ENCODE peak calls at places on chromosomes 11 and 22, in seven cellular contexts. C, G, F, L, X, N and V are unnamed samples.

GRCh38 chr11:8387693-8388092 is 124.0 kb upstream of the LMO1 start:
- DNase-seq in C (no peak), G (no peak), F (no peak), L (no peak), X (no peak), N (no peak), V (no peak)

GRCh38 chr22:50531546-50532352 is 1.9 kb upstream of the TYMP start:
- DNase-seq in C (peak), G (peak), F (peak), L (peak), X (peak), N (peak), V (no peak)

GRCh38 chr11:125685228-125685627 is 4.6 kb upstream of the ACRV1 start:
- DNase-seq in C (no peak), G (no peak), F (no peak), L (no peak), X (no peak), N (no peak), V (no peak)

GRCh38 chr11:128582496-128583366 is 4.6 kb downstream of the ETS1 start:
- DNase-seq in C (no peak), G (peak), F (no peak), L (peak), X (no peak), N (peak), V (peak)

GRCh38 chr22:46788426-46789168 is 26.1 kb downstream of the TBC1D22A start:
- DNase-seq in C (no peak), G (no peak), F (no peak), L (no peak), X (no peak), N (no peak), V (no peak)

GRCh38 chr11:1547467-1548098 is 24.5 kb downstream of the DUSP8 start:
- DNase-seq in C (peak), G (no peak), F (no peak), L (no peak), X (no peak), N (no peak), V (no peak)

GRCh38 chr11:46119352-46120216 is 1.7 kb downstream of the PHF21A start:
- DNase-seq in C (peak), G (peak), F (peak), L (peak), X (peak), N (peak), V (peak)

GRCh38 chr22:50232481-50233151 is 12.2 kb downstream of the TUBGCP6 start:
- DNase-seq in C (no peak), G (no peak), F (no peak), L (no peak), X (no peak), N (no peak), V (no peak)

GRCh38 chr11:127639916-127640315 is 639.3 kb upstream of the KIRREL3 start:
- DNase-seq in C (no peak), G (no peak), F (no peak), L (peak), X (no peak), N (no peak), V (no peak)

GRCh38 chr22:22375586-22376351 is 131.2 kb downstream of the VPREB1 start:
- DNase-seq in C (peak), G (no peak), F (no peak), L (no peak), X (no peak), N (no peak), V (no peak)

GRCh38 chr11:6259638-6260019 is at the start of gene CCKBR:
- DNase-seq in C (peak), G (no peak), F (peak), L (no peak), X (peak), N (no peak), V (no peak)

GRCh38 chr22:40180403-40180802 is 2.7 kb downstream of the TNRC6B start:
- DNase-seq in C (no peak), G (no peak), F (no peak), L (no peak), X (no peak), N (no peak), V (no peak)

GRCh38 chr11:62671604-62672528 is at the start of the genes LBHD1 and UQCC3:
- DNase-seq in C (peak), G (peak), F (peak), L (peak), X (peak), N (peak), V (no peak)

GRCh38 chr11:76598426-76598839 is 72.1 kb downstream of the LRRC32 start:
- DNase-seq in C (no peak), G (peak), F (peak), L (peak), X (no peak), N (peak), V (no peak)

GRCh38 chr11:70080763-70081162 is 2.6 kb downstream of the ANO1 start:
- DNase-seq in C (no peak), G (peak), F (no peak), L (peak), X (no peak), N (no peak), V (peak)

GRCh38 chr11:77473001-77473800 is 693 bp downstream of the PAK1 start:
- DNase-seq in C (peak), G (no peak), F (peak), L (peak), X (peak), N (peak), V (no peak)

GRCh38 chr11:107040447-107041444 is 22.5 kb upstream of the GUCY1A2 start:
- DNase-seq in C (no peak), G (peak), F (no peak), L (peak), X (no peak), N (no peak), V (no peak)

GRCh38 chr11:5107285-5107684 is 30.9 kb downstream of the OR52A5 start:
- DNase-seq in C (no peak), G (no peak), F (no peak), L (no peak), X (no peak), N (no peak), V (no peak)

GRCh38 chr11:10703544-10703943 is 10.0 kb upstream of the IRAG1 start:
- DNase-seq in C (no peak), G (no peak), F (no peak), L (no peak), X (no peak), N (no peak), V (no peak)

GRCh38 chr11:17560281-17561110 is 13.4 kb downstream of the OTOG start:
- DNase-seq in C (no peak), G (no peak), F (no peak), L (no peak), X (no peak), N (no peak), V (no peak)

GRCh38 chr11:67627394-67627787 is 2.3 kb downstream of the NUDT8 start:
- DNase-seq in C (no peak), G (no peak), F (no peak), L (no peak), X (peak), N (no peak), V (no peak)

GRCh38 chr11:13760115-13760514 is 91.6 kb downstream of the FAR1 start:
- DNase-seq in C (no peak), G (no peak), F (no peak), L (peak), X (no peak), N (no peak), V (no peak)

GRCh38 chr22:50250555-50251471 is at the start of gene HDAC10:
- DNase-seq in C (peak), G (peak), F (peak), L (peak), X (peak), N (peak), V (no peak)

GRCh38 chr22:31625661-31626426 is 36.2 kb downstream of the PISD start:
- DNase-seq in C (no peak), G (no peak), F (no peak), L (no peak), X (peak), N (peak), V (no peak)

GRCh38 chr11:129865701-129866100 is 29.7 kb downstream of the NFRKB start:
- DNase-seq in C (no peak), G (no peak), F (no peak), L (no peak), X (no peak), N (no peak), V (no peak)

GRCh38 chr22:22424210-22424800 is 84.2 kb downstream of the ZNF280B start:
- DNase-seq in C (no peak), G (peak), F (no peak), L (no peak), X (no peak), N (no peak), V (no peak)

GRCh38 chr22:31140746-31141145 is 438 bp upstream of the PLA2G3 start:
- DNase-seq in C (peak), G (no peak), F (peak), L (no peak), X (no peak), N (no peak), V (no peak)

GRCh38 chr11:61201476-61201875 is 1.8 kb upstream of the PGA3 start:
- DNase-seq in C (no peak), G (no peak), F (no peak), L (no peak), X (no peak), N (no peak), V (no peak)

GRCh38 chr22:26800858-26801257 is 143.5 kb downstream of the MIAT start:
- DNase-seq in C (no peak), G (peak), F (no peak), L (no peak), X (no peak), N (no peak), V (no peak)

GRCh38 chr22:26806445-26807170 is 149.2 kb downstream of the MIAT start:
- DNase-seq in C (no peak), G (no peak), F (no peak), L (no peak), X (no peak), N (no peak), V (no peak)

GRCh38 chr22:26804315-26804714 is 146.9 kb downstream of the MIAT start:
- DNase-seq in C (no peak), G (no peak), F (no peak), L (no peak), X (no peak), N (no peak), V (no peak)

GRCh38 chr22:26801449-26801848 is 144.1 kb downstream of the MIAT start:
- DNase-seq in C (no peak), G (no peak), F (no peak), L (no peak), X (no peak), N (no peak), V (no peak)

DNA sequence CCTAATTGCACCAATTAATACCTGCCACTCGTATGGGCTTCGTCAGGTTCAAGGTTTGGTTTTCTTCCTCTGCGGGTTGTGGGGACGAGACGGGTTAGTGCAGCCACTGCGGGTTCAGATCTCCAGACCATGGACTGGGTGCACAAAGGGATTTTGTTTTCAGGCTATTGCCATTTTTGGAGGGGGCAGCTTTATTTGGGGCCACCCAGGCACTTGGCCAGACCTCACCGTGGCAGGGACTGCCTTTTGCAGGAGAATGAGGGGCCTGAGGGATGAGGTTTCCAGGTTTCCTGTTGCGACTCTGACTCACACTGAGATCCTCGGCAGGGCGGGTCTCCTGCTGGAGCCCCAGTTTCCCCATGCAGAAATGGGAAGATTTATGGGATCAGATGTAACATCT is 147.7 kb downstream of the MIAT start:
- DNase-seq in C (no peak), G (peak), F (no peak), L (no peak), X (no peak), N (no peak), V (no peak)
- H3K27ac ChIP-seq in C (no peak), G (peak), F (no peak), L (no peak), X (no peak), N (no peak), V (no peak)

GRCh38 chr22:27797793-27798525 is 3.6 kb downstream of the MN1 start:
- DNase-seq in C (no peak), G (no peak), F (no peak), L (no peak), X (no peak), N (no peak), V (no peak)

GRCh38 chr22:27800250-27801131 is 1.1 kb downstream of the MN1 start:
- DNase-seq in C (no peak), G (peak), F (no peak), L (no peak), X (no peak), N (no peak), V (no peak)

GRCh38 chr22:27796829-27797792 is 4.4 kb downstream of the MN1 start:
- DNase-seq in C (no peak), G (no peak), F (no peak), L (no peak), X (no peak), N (no peak), V (no peak)

GRCh38 chr22:27799334-27800249 is 2.0 kb downstream of the MN1 start:
- DNase-seq in C (peak), G (no peak), F (peak), L (peak), X (no peak), N (no peak), V (no peak)

DNA sequence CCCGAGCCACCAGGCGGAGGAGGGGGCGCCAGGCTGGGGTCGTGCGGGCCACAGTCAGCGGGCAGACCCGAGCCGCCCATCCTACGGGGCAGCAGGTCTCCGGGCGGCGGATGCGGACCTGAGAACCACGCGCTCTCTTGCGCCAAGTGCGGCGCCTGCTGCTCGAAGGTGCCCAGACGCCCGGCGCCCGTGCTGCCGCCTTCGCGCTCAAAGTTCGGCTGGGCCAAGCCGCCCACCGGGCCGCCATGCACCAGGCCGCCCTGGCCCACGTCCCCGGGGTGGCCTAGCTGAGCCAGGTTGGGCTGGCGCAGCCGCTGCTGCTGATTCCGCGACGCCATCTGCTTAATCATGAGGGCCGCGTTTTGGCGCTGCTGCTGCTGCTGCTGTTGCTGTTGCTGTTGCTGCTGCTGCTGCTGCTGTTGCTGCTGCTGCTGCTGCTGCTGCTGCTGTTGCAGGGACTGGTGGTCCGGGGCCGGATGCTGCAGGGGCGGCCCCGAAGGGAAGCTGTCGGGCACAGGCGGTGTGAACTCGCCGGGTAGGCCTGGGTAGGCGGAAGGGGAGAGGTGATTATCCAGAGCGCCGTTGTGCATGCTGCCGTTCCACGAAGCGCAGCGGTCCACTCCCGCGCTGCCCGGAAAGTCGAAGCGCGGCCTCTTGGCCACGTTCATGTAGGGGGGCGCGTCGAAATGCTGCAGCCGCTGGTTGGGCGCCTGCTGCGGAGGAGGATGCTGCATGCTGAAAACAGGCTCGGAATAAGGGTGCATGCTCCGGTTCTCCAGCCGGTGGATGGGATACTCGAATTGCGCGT is 2.8 kb downstream of the MN1 start:
- DNase-seq in C (no peak), G (no peak), F (no peak), L (no peak), X (no peak), N (no peak), V (no peak)
- H3K27ac ChIP-seq in C (no peak), G (no peak), F (no peak), L (no peak), X (no peak), N (no peak), V (no peak)

GRCh38 chr11:47302853-47303252 is 32.9 kb downstream of the MADD start:
- DNase-seq in C (no peak), G (no peak), F (no peak), L (no peak), X (no peak), N (no peak), V (no peak)

GRCh38 chr11:47306484-47306844 is 36.5 kb downstream of the MADD start:
- DNase-seq in C (no peak), G (no peak), F (no peak), L (no peak), X (no peak), N (no peak), V (no peak)

GRCh38 chr11:47305734-47306483 is 36.0 kb downstream of the MADD start:
- DNase-seq in C (no peak), G (no peak), F (no peak), L (no peak), X (no peak), N (no peak), V (no peak)

DNA sequence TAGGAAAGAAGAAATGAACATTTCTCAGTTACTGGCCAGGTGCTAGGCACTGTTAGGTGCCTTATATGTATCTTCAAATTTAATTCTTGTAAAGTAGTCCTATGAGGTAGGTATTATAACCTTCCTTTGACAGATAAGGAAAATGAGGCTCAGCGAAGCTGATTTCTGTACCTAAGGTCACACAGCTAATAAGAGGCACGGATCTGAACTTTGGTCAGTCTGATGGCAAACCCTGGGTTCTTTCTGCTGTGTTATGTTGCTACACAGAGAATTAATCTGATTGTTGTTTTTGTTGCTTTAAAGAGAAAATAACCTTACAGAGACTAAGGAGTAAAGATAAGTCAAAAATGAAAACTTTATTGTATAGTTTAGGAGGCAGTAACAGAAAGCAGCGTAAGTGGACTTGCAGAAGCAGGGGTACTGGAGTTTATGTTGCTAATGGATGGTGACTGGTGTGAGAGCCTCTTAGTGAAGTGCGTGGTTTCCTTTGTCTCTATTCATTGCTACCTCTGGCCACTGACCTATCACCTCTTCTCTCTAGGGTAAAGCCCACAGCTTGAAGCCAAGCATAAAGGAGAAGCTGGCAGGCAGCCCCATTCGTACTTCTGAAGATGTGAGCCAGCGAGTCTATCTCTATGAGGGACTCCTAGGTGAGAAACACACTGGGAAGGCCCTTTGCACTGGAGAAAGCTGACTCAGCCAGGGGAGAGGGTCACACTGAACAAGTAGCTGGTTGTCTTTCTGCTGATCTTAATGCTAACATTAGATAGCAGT is 38.3 kb downstream of the MADD start:
- DNase-seq in C (no peak), G (no peak), F (no peak), L (no peak), X (no peak), N (no peak), V (no peak)
- H3K27ac ChIP-seq in C (no peak), G (no peak), F (no peak), L (no peak), X (no peak), N (no peak), V (no peak)

DNA sequence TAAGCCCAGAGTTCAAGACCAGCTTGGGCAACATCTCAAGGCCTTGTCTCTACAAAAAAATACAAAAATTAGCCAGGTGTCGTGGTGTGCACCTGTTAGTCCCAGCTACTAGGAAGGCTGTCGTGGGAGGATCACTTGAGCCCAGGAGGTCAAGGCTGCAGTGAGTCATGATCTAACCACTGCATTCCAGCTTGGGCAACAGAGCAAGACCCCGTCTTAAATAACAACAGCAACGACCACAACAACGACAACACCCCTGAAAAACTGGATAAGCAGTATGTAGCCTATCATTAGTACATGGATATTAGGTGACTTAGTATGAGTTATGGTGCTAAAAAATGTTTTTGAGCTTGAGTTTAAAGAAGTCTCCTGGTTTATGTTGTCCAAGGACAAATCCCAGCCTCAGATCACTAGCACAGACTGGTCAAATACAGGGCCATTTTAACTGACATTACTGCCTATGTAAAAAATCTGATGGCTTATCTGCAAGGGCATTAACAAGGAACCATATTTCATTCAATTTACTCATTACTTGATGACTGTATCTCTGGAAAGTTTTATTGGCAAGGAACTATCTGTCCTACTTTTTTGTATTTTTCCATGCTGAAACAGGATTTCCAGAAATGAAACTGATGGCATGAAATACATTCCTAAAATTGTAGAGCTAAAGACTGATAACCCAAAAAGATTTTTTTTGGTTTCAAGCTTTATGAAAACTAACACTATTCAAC is 23.4 kb downstream of the C2CD3 start:
- DNase-seq in C (no peak), G (no peak), F (no peak), L (peak), X (no peak), N (no peak), V (no peak)
- H3K27ac ChIP-seq in C (no peak), G (no peak), F (no peak), L (peak), X (no peak), N (no peak), V (no peak)

GRCh38 chr11:93194673-93195291 is 3.0 kb downstream of the SLC36A4 start:
- DNase-seq in C (no peak), G (no peak), F (no peak), L (no peak), X (no peak), N (no peak), V (no peak)
- H3K27ac ChIP-seq in C (no peak), G (no peak), F (no peak), L (no peak), X (peak), N (no peak), V (no peak)

GRCh38 chr11:108592591-108593213 is 866 bp downstream of the EXPH5 start:
- DNase-seq in C (peak), G (no peak), F (peak), L (peak), X (peak), N (peak), V (no peak)

GRCh38 chr11:108589136-108589535 is 4.4 kb downstream of the EXPH5 start:
- DNase-seq in C (no peak), G (no peak), F (no peak), L (no peak), X (no peak), N (no peak), V (no peak)

GRCh38 chr11:108593214-108593909 is at the start of gene EXPH5:
- DNase-seq in C (peak), G (peak), F (peak), L (peak), X (peak), N (peak), V (peak)

GRCh38 chr11:108593910-108594434 is 404 bp upstream of the EXPH5 start:
- DNase-seq in C (no peak), G (no peak), F (no peak), L (no peak), X (no peak), N (no peak), V (no peak)

GRCh38 chr11:108591893-108592292 is 1.7 kb downstream of the EXPH5 start:
- DNase-seq in C (no peak), G (no peak), F (no peak), L (no peak), X (no peak), N (no peak), V (no peak)
- H3K27ac ChIP-seq in C (no peak), G (no peak), F (no peak), L (no peak), X (no peak), N (no peak), V (no peak)